ENCODE peak calls at places on chromosome 2, in five cellular contexts. Q is uterus; O is epithelial cell of esophagus; R is CD8-positive, alpha-beta T cell; X is DND-41. Z is an unnamed sample.

GRCh38 chr2:42153944-42154593 is 15.1 kb upstream of the EML4 start:
- DNase-seq in Q (no peak), O (no peak), R (no peak), X (no peak), Z (no peak)

GRCh38 chr2:182831097-182831496 is 35.3 kb downstream of the FRZB start:
- DNase-seq in Q (no peak), O (no peak), R (no peak), X (no peak), Z (no peak)

GRCh38 chr2:237708961-237709360 is 81.6 kb downstream of the LRRFIP1 start:
- DNase-seq in Q (no peak), O (no peak), R (no peak), X (no peak), Z (no peak)

GRCh38 chr2:64422466-64422865 is 31.5 kb upstream of the LGALSL start:
- DNase-seq in Q (no peak), O (no peak), R (no peak), X (no peak), Z (no peak)

GRCh38 chr2:179186126-179186525 is 78.5 kb downstream of the SESTD1 start:
- DNase-seq in Q (no peak), O (peak; percentile 30), R (no peak), X (no peak), Z (no peak)

GRCh38 chr2:188787002-188787660 is 187.0 kb upstream of the COL3A1 start:
- DNase-seq in Q (no peak), O (peak; percentile 60), R (no peak), X (no peak), Z (no peak)

GRCh38 chr2:231300722-231301076 is 94.8 kb upstream of the B3GNT7 start:
- DNase-seq in Q (no peak), O (no peak), R (no peak), X (no peak), Z (no peak)

GRCh38 chr2:31235504-31235902 is 1.6 kb downstream of the EHD3 start:
- DNase-seq in Q (no peak), O (peak; percentile 58), R (peak; percentile 40), X (no peak), Z (no peak)

GRCh38 chr2:216501854-216502253 is 3.2 kb downstream of the RPL37A start:
- DNase-seq in Q (no peak), O (peak; percentile 26), R (no peak), X (no peak), Z (no peak)

GRCh38 chr2:207825033-207825957 is 55.6 kb upstream of the FZD5 start:
- DNase-seq in Q (peak; percentile 23), O (no peak), R (no peak), X (no peak), Z (no peak)

GRCh38 chr2:161946489-161947107 is 127.4 kb downstream of the DPP4 start:
- DNase-seq in Q (no peak), O (peak; percentile 34), R (no peak), X (peak; percentile 37), Z (peak; percentile 9)

GRCh38 chr2:98944786-98945185 is 8.8 kb upstream of the CRACDL start:
- DNase-seq in Q (no peak), O (no peak), R (no peak), X (no peak), Z (no peak)

GRCh38 chr2:48391576-48391975 is 138.4 kb upstream of the STON1 start:
- DNase-seq in Q (no peak), O (no peak), R (no peak), X (no peak), Z (no peak)

DNA sequence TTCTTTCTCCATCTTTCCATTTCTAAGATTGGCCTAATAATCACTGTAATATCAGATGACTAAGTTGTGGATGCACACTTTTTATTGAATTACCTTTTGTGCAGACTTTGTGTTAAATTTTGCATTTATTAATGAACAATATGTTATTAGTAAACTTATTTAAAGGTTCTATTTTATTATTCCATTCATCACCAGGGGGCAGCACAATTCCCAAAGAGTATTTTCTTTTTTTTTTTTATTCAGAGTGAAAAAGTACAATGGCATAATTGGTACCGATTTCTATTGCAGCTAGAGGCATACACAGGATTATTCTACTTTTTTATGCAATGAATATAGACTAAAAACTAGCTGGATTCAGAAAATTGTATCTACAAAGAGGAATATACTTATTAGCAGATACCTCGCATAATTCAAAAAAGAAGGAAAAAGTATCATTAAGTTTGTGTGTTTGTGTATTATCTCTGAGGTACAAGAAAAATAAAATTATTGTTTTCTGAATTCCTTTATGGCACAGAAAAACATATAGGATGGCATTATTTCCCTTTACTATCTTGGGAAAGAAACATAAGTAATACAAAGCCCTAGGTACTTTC is 390.6 kb downstream of the ERBB4 start:
- DNase-seq in Q (no peak), O (peak; percentile 25), R (no peak), X (no peak), Z (no peak)
- TF ChIP-seq CTCF in Q (peak; percentile 19), O (peak; percentile 38), R (no peak), X (peak; percentile 48), Z (peak; percentile 73)

GRCh38 chr2:69741281-69742169 is at the start of gene ANXA4:
- DNase-seq in Q (peak; percentile 85), O (peak; percentile 88), R (peak; percentile 73), X (peak; percentile 87), Z (peak; percentile 67)
- TF ChIP-seq CTCF in Q (no peak), O (no peak), R (no peak), X (no peak), Z (no peak)

DNA sequence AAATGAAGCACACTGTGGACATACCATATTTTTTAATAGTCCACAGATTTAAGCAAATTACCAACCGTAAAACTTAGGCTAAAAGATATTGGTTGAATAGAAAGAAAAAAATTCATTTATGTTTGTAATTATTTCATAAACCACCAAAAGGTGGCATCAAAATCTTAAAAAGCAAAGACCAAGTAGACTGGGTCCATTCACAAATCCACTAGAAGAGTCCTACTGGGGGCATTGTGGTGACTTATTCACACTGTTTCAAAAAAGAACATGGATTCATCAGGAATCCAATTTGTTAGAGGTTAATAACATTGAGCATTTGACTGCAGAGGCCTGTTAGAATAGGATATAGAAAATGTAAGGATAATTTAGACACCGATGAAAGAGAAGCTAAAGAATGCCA is 194.9 kb upstream of the KYNU start:
- DNase-seq in Q (no peak), O (peak; percentile 47), R (no peak), X (no peak), Z (no peak)
- TF ChIP-seq CTCF in Q (no peak), O (peak; percentile 35), R (no peak), X (no peak), Z (no peak)

GRCh38 chr2:121358291-121358690 is 73.3 kb upstream of the TFCP2L1 start:
- DNase-seq in Q (no peak), O (no peak), R (no peak), X (no peak), Z (no peak)

GRCh38 chr2:121356058-121356640 is 71.1 kb upstream of the TFCP2L1 start:
- DNase-seq in Q (no peak), O (peak; percentile 74), R (peak; percentile 34), X (peak; percentile 33), Z (peak; percentile 67)

GRCh38 chr2:121351521-121352318 is 66.7 kb upstream of the TFCP2L1 start:
- DNase-seq in Q (no peak), O (no peak), R (no peak), X (no peak), Z (no peak)

GRCh38 chr2:121359170-121359569 is 74.2 kb upstream of the TFCP2L1 start:
- DNase-seq in Q (no peak), O (no peak), R (no peak), X (no peak), Z (no peak)

GRCh38 chr2:121355488-121355887 is 70.5 kb upstream of the TFCP2L1 start:
- DNase-seq in Q (no peak), O (no peak), R (no peak), X (no peak), Z (no peak)
- TF ChIP-seq CTCF in Q (no peak), O (no peak), R (no peak), X (no peak), Z (no peak)

GRCh38 chr2:65800998-65801397 is 368.6 kb upstream of the SPRED2 start:
- DNase-seq in Q (no peak), O (peak; percentile 59), R (no peak), X (peak; percentile 5), Z (no peak)
- TF ChIP-seq CTCF in Q (no peak), O (peak; percentile 44), R (no peak), X (peak; percentile 39), Z (no peak)

GRCh38 chr2:118430510-118431187 is 342.4 kb downstream of the INSIG2 start:
- DNase-seq in Q (no peak), O (peak; percentile 72), R (no peak), X (no peak), Z (no peak)

GRCh38 chr2:118431997-118432396 is 343.7 kb downstream of the INSIG2 start:
- DNase-seq in Q (no peak), O (no peak), R (no peak), X (no peak), Z (no peak)

GRCh38 chr2:118433566-118433965 is 345.3 kb downstream of the INSIG2 start:
- DNase-seq in Q (no peak), O (peak; percentile 55), R (no peak), X (no peak), Z (no peak)

GRCh38 chr2:118431586-118431985 is 343.3 kb downstream of the INSIG2 start:
- DNase-seq in Q (no peak), O (no peak), R (no peak), X (no peak), Z (no peak)

DNA sequence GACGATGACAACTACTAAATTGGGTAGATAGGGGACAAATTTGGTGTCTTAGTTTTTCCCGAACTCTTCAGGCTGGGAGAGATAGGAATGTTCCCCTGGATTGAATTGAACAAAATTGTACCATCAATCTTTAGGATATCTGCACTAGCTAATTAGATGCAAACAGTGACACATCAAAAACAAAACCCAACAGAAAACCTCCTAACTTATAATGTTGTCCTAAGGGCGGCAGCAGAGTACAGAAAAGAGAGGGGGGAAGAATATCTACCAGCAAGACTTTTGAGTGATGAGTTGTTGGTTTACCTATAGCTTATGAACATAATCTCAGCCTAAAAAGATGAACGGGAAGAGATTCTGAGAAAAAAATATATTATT is 342.9 kb downstream of the INSIG2 start:
- DNase-seq in Q (no peak), O (peak; percentile 22), R (no peak), X (no peak), Z (no peak)
- TF ChIP-seq CTCF in Q (no peak), O (no peak), R (no peak), X (peak; percentile 5), Z (no peak)

Z was measured in endothelial cell.